ENCODE peak calls at places on chromosomes 4 and X, in four cellular contexts. One of them, this sample, is unnamed.

GRCh38 chr4:2082118-2082517 is 23.0 kb downstream of the NAT8L start:
- DNase-seq in A172: no peak
- DNase-seq in stromal cell of bone marrow: no peak
- DNase-seq in activated T-helper 1 cell treated with anti-CD3 and anti-CD28 coated beads, Interleukin-2, amount 50 U/mL, for 16 hours: no peak
- DNase-seq in this sample: no peak

GRCh38 chr4:111506706-111507105 is 638.5 kb upstream of the FAM241A start:
- DNase-seq in activated T-helper 1 cell treated with anti-CD3 and anti-CD28 coated beads, Interleukin-2, amount 50 U/mL, for 16 hours: no peak
- DNase-seq in A172: no peak
- DNase-seq in stromal cell of bone marrow: peak; percentile 51
- DNase-seq in this sample: no peak

GRCh38 chr4:151238477-151238876 is 38.5 kb upstream of the PRSS48 start:
- DNase-seq in A172: no peak
- DNase-seq in stromal cell of bone marrow: peak; percentile 43
- DNase-seq in activated T-helper 1 cell treated with anti-CD3 and anti-CD28 coated beads, Interleukin-2, amount 50 U/mL, for 16 hours: no peak
- DNase-seq in this sample: no peak

GRCh38 chr4:149264093-149264733 is 551.4 kb downstream of the IQCM start:
- DNase-seq in activated T-helper 1 cell treated with anti-CD3 and anti-CD28 coated beads, Interleukin-2, amount 50 U/mL, for 16 hours: no peak
- DNase-seq in A172: peak; percentile 62
- DNase-seq in stromal cell of bone marrow: peak; percentile 33
- DNase-seq in this sample: peak; percentile 56

GRCh38 chr4:125283702-125284279 is 31.0 kb upstream of the FAT4 start:
- DNase-seq in stromal cell of bone marrow: peak; percentile 9
- DNase-seq in activated T-helper 1 cell treated with anti-CD3 and anti-CD28 coated beads, Interleukin-2, amount 50 U/mL, for 16 hours: no peak
- DNase-seq in A172: peak; percentile 25
- DNase-seq in this sample: peak; percentile 35

GRCh38 chr4:21649691-21650090 is 298.9 kb downstream of the KCNIP4 start:
- DNase-seq in activated T-helper 1 cell treated with anti-CD3 and anti-CD28 coated beads, Interleukin-2, amount 50 U/mL, for 16 hours: no peak
- DNase-seq in stromal cell of bone marrow: no peak
- DNase-seq in A172: peak; percentile 47
- DNase-seq in this sample: no peak

GRCh38 chr4:17786567-17786966 is 5.1 kb upstream of the FAM184B start:
- DNase-seq in stromal cell of bone marrow: no peak
- DNase-seq in activated T-helper 1 cell treated with anti-CD3 and anti-CD28 coated beads, Interleukin-2, amount 50 U/mL, for 16 hours: no peak
- DNase-seq in A172: no peak
- DNase-seq in this sample: no peak

GRCh38 chrX:24424948-24425347 is 40.1 kb upstream of the PDK3 start:
- DNase-seq in stromal cell of bone marrow: peak; percentile 74
- DNase-seq in A172: no peak
- DNase-seq in activated T-helper 1 cell treated with anti-CD3 and anti-CD28 coated beads, Interleukin-2, amount 50 U/mL, for 16 hours: no peak
- DNase-seq in this sample: no peak

GRCh38 chr4:83643036-83643435 is 107.1 kb downstream of the GPAT3 start:
- DNase-seq in A172: no peak
- DNase-seq in stromal cell of bone marrow: no peak
- DNase-seq in activated T-helper 1 cell treated with anti-CD3 and anti-CD28 coated beads, Interleukin-2, amount 50 U/mL, for 16 hours: no peak
- DNase-seq in this sample: no peak

GRCh38 chrX:37685452-37686347 is at the start of gene XK:
- DNase-seq in A172: peak; percentile 46
- DNase-seq in stromal cell of bone marrow: no peak
- DNase-seq in activated T-helper 1 cell treated with anti-CD3 and anti-CD28 coated beads, Interleukin-2, amount 50 U/mL, for 16 hours: peak; percentile 4
- DNase-seq in this sample: peak; percentile 92

GRCh38 chr4:16457944-16458343 is 231.7 kb upstream of the TAPT1 start:
- DNase-seq in A172: no peak
- DNase-seq in stromal cell of bone marrow: no peak
- DNase-seq in activated T-helper 1 cell treated with anti-CD3 and anti-CD28 coated beads, Interleukin-2, amount 50 U/mL, for 16 hours: no peak
- DNase-seq in this sample: no peak

GRCh38 chrX:134023851-134024281 is 38.5 kb upstream of the GPC3 start:
- DNase-seq in A172: no peak
- DNase-seq in activated T-helper 1 cell treated with anti-CD3 and anti-CD28 coated beads, Interleukin-2, amount 50 U/mL, for 16 hours: no peak
- DNase-seq in stromal cell of bone marrow: no peak
- DNase-seq in this sample: no peak

GRCh38 chr4:153067376-153067775 is 131.3 kb downstream of the FHDC1 start:
- DNase-seq in activated T-helper 1 cell treated with anti-CD3 and anti-CD28 coated beads, Interleukin-2, amount 50 U/mL, for 16 hours: no peak
- DNase-seq in A172: peak; percentile 36
- DNase-seq in stromal cell of bone marrow: peak; percentile 18
- DNase-seq in this sample: no peak

GRCh38 chrX:124098089-124098488 is 136.6 kb downstream of the STAG2 start:
- DNase-seq in stromal cell of bone marrow: peak; percentile 4
- DNase-seq in activated T-helper 1 cell treated with anti-CD3 and anti-CD28 coated beads, Interleukin-2, amount 50 U/mL, for 16 hours: no peak
- DNase-seq in A172: peak; percentile 15
- DNase-seq in this sample: peak; percentile 52

GRCh38 chr4:82811838-82812672 is 13.5 kb upstream of the SCD5 start:
- DNase-seq in A172: no peak
- DNase-seq in stromal cell of bone marrow: no peak
- DNase-seq in activated T-helper 1 cell treated with anti-CD3 and anti-CD28 coated beads, Interleukin-2, amount 50 U/mL, for 16 hours: no peak
- DNase-seq in this sample: no peak

GRCh38 chrX:50484662-50485061 is 14.0 kb upstream of the DGKK start:
- DNase-seq in stromal cell of bone marrow: no peak
- DNase-seq in A172: no peak
- DNase-seq in activated T-helper 1 cell treated with anti-CD3 and anti-CD28 coated beads, Interleukin-2, amount 50 U/mL, for 16 hours: no peak
- DNase-seq in this sample: no peak

GRCh38 chr4:182925298-182925738 is 8.1 kb upstream of the DCTD start:
- DNase-seq in stromal cell of bone marrow: no peak
- DNase-seq in activated T-helper 1 cell treated with anti-CD3 and anti-CD28 coated beads, Interleukin-2, amount 50 U/mL, for 16 hours: peak; percentile 15
- DNase-seq in A172: peak; percentile 80
- DNase-seq in this sample: peak; percentile 90

GRCh38 chr4:1843852-1844251 is 12.1 kb downstream of the LETM1 start:
- DNase-seq in activated T-helper 1 cell treated with anti-CD3 and anti-CD28 coated beads, Interleukin-2, amount 50 U/mL, for 16 hours: no peak
- DNase-seq in stromal cell of bone marrow: no peak
- DNase-seq in A172: no peak
- DNase-seq in this sample: no peak

GRCh38 chr4:42151568-42152506 is 618 bp downstream of the BEND4 start:
- DNase-seq in A172: no peak
- DNase-seq in stromal cell of bone marrow: no peak
- DNase-seq in activated T-helper 1 cell treated with anti-CD3 and anti-CD28 coated beads, Interleukin-2, amount 50 U/mL, for 16 hours: no peak
- DNase-seq in this sample: peak; percentile 83

GRCh38 chr4:124386163-124386562 is 326.4 kb downstream of the ANKRD50 start:
- DNase-seq in activated T-helper 1 cell treated with anti-CD3 and anti-CD28 coated beads, Interleukin-2, amount 50 U/mL, for 16 hours: no peak
- DNase-seq in A172: no peak
- DNase-seq in stromal cell of bone marrow: peak; percentile 21
- DNase-seq in this sample: no peak